ENCODE peak calls at places on chromosomes 3 and 15, in six cellular contexts. G, X, N, F, H and D are unnamed samples.

GRCh38 chr15:74828835-74829234 is 2.4 kb downstream of the CPLX3 start:
- DNase-seq in H (no peak), G (no peak), N (no peak), F (no peak), X (no peak), D (no peak)

GRCh38 chr3:20130122-20130521 is 55.9 kb downstream of the SGO1 start:
- DNase-seq in G (no peak), N (no peak), F (no peak), X (no peak), H (no peak), D (no peak)

GRCh38 chr3:12370758-12371157 is 81.9 kb downstream of the PPARG start:
- DNase-seq in H (peak), F (no peak), G (peak), N (no peak), X (no peak), D (no peak)

GRCh38 chr3:14200841-14201240 is 22.2 kb downstream of the LSM3 start:
- DNase-seq in X (no peak), N (no peak), H (peak), G (no peak), F (no peak), D (no peak)

GRCh38 chr3:126567696-126568438 is 9.1 kb upstream of the C3orf22 start:
- DNase-seq in F (no peak), H (no peak), N (peak), X (peak), G (peak), D (no peak)

GRCh38 chr15:61404567-61404966 is 175.5 kb upstream of the RORA start:
- DNase-seq in G (no peak), F (no peak), N (no peak), X (no peak), H (no peak), D (no peak)

GRCh38 chr3:126349611-126350501 is 7.4 kb downstream of the KLF15 start:
- DNase-seq in F (peak), N (peak), H (no peak), X (no peak), G (no peak), D (peak)

GRCh38 chr3:188043891-188044290 is 110.1 kb upstream of the LPP start:
- DNase-seq in F (no peak), H (no peak), G (no peak), X (no peak), N (no peak), D (no peak)

GRCh38 chr3:62818347-62818746 is 56.9 kb downstream of the CADPS start:
- DNase-seq in H (no peak), F (no peak), G (no peak), X (no peak), N (no peak), D (no peak)

GRCh38 chr3:44624696-44625528 is at the start of gene ZNF197:
- DNase-seq in G (peak), X (peak), H (peak), N (peak), F (peak), D (peak)
- TF ChIP-seq POLR2A in G (peak), X (peak), H (peak), N (no peak), F (no peak), D (no peak)

DNA sequence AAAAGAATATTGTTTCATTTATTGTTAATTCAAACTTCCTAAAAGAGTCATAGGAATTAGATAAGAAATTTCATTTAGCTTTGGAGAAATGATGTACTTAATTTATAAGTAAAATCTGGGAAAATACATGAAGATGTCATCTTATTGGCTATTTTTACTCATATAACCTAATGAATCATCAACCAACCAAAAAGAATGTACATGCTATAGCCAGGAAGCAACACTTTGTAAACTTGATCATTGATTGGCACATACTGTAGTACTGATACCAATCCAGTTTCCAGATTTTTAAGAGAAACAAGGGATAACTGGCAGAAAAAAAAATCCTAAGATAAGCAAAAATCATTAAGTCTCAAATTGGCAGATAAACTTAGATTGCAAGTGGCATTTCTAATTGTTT is 207.9 kb upstream of the CDIN1 start:
- DNase-seq in N (no peak), G (no peak), X (no peak), H (peak), F (no peak), D (no peak)
- TF ChIP-seq POLR2A in N (no peak), G (no peak), X (no peak), H (no peak), F (no peak), D (no peak)

GRCh38 chr15:90387534-90388461 is at the start of gene IQGAP1:
- DNase-seq in H (peak), F (peak), G (peak), N (peak), X (peak), D (peak)
- TF ChIP-seq POLR2A in H (peak), F (no peak), G (peak), N (no peak), X (peak), D (no peak)

GRCh38 chr3:133506215-133506901 is 67.1 kb upstream of the CDV3 start:
- DNase-seq in F (no peak), H (no peak), N (no peak), X (no peak), G (no peak), D (no peak)
- TF ChIP-seq POLR2A in F (no peak), H (no peak), N (no peak), X (no peak), G (no peak), D (no peak)

GRCh38 chr15:31263751-31264533 is 62.7 kb upstream of the KLF13 start:
- DNase-seq in F (peak), X (peak), N (peak), H (no peak), G (no peak), D (peak)

GRCh38 chr15:31262143-31262530 is 64.5 kb upstream of the KLF13 start:
- DNase-seq in F (peak), G (no peak), H (no peak), X (no peak), N (peak), D (no peak)

GRCh38 chr15:31261266-31262142 is 65.1 kb upstream of the KLF13 start:
- DNase-seq in X (no peak), G (no peak), N (peak), F (peak), H (no peak), D (no peak)

GRCh38 chr15:31264534-31265089 is 62.0 kb upstream of the KLF13 start:
- DNase-seq in F (peak), H (no peak), G (no peak), X (no peak), N (no peak), D (no peak)

DNA sequence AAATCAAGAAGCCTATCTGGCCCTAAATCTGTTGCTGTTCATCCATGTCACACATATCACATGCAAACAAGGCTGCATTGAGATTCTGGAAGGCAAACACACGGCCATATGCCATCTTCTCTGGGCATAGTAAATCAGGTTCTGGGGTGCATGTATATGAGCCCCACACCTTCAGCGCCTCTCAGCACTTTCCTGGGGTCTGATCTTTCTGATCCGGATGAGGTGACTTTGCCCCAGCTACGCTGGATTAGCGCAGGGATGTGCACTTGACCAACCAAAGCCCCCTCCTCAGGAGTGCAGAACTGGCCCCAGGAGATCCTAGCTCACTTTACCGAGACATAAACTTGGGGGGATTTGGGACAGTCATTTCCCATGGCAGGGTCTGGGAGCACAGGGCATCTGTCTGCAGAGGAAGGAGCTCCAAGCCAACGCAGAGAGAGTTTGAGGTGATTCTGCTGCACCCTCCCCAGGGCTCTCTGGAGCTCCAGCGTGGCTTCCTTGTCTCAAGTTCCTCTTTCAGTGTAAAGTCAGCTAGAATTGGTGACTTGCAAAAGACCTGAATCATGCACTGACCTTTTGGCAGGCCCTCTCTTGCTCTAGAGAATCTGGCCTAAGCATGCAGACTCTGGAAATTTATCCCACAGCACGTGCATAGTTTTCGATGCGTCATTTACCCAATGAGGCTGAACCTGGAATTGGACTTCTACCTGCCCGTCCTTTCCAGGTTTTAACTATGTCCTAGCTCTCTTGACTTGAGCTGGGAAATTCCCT is 63.5 kb upstream of the KLF13 start:
- DNase-seq in G (no peak), F (peak), N (peak), X (peak), H (peak), D (peak)
- TF ChIP-seq POLR2A in G (no peak), F (no peak), N (no peak), X (no peak), H (no peak), D (no peak)

GRCh38 chr3:99640214-99640851 is 1.9 kb downstream of the COL8A1 start:
- DNase-seq in H (peak), F (no peak), X (no peak), G (no peak), N (no peak), D (no peak)

GRCh38 chr3:99641984-99642383 is 3.6 kb downstream of the COL8A1 start:
- DNase-seq in G (no peak), X (no peak), N (no peak), H (no peak), F (no peak), D (no peak)

GRCh38 chr3:99644017-99644416 is 5.6 kb downstream of the COL8A1 start:
- DNase-seq in G (no peak), H (no peak), F (no peak), N (no peak), X (no peak), D (no peak)

GRCh38 chr3:99639579-99639978 is 1.2 kb downstream of the COL8A1 start:
- DNase-seq in H (peak), G (no peak), F (no peak), X (no peak), N (no peak), D (no peak)

DNA sequence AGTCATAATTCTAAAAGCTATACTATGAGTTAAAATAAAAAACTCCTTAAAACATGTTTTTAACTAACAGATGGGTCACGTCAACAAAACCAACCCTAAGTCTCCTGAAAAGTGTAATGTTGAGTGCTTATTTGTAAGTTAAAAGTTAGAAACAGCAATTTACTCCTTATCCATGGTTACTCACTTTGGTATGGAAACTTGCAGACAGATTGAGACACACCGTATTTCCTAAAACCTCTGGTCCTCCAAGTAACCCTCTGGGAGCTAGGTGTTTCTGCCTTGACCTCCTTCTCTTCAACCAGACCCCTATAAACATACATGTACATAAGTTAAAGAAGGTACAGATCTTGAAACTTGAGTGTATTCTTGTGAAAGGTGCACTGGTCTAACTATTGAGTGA is 3.1 kb downstream of the COL8A1 start:
- DNase-seq in X (no peak), G (no peak), N (no peak), H (no peak), F (no peak), D (no peak)
- TF ChIP-seq POLR2A in X (no peak), G (no peak), N (no peak), H (no peak), F (no peak), D (no peak)

GRCh38 chr3:190495796-190496195 is 18.1 kb upstream of the IL1RAP start:
- DNase-seq in N (no peak), G (no peak), X (no peak), F (no peak), H (no peak), D (no peak)

GRCh38 chr3:190497809-190498208 is 16.1 kb upstream of the IL1RAP start:
- DNase-seq in N (no peak), H (no peak), G (no peak), X (peak), F (no peak), D (no peak)

GRCh38 chr3:190496859-190497258 is 17.0 kb upstream of the IL1RAP start:
- DNase-seq in H (no peak), X (no peak), F (no peak), G (no peak), N (no peak), D (no peak)

GRCh38 chr3:190498293-190498692 is 15.6 kb upstream of the IL1RAP start:
- DNase-seq in F (no peak), H (no peak), X (no peak), G (no peak), N (no peak), D (no peak)

DNA sequence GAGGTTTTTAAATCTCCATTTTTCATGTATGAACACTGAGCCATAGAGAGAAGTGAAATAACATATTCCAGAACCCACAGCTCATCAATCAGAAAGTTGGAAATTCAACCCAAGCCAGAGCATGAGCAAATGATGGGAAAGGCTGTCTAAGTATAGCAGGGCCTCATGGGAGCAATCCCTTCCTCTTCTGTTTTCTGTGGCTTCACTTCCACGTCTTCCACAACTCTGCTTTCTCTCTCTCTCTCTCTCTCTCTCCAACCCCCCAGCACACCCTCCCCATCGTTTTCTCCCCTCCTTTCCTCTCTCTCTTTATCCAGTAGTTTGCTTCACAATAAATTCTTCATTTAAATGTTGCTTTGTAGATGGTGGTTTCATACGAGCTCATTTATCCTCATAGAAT is 14.7 kb upstream of the IL1RAP start:
- DNase-seq in G (no peak), X (no peak), H (no peak), F (no peak), N (no peak), D (no peak)
- TF ChIP-seq POLR2A in G (no peak), X (no peak), H (no peak), F (no peak), N (no peak), D (no peak)

GRCh38 chr3:52685705-52686691 is at the start of the genes GNL3 and PBRM1:
- DNase-seq in X (peak), H (peak), G (peak), N (peak), F (peak), D (peak)
- TF ChIP-seq POLR2A in X (peak), H (peak), G (peak), N (peak), F (no peak), D (no peak)

DNA sequence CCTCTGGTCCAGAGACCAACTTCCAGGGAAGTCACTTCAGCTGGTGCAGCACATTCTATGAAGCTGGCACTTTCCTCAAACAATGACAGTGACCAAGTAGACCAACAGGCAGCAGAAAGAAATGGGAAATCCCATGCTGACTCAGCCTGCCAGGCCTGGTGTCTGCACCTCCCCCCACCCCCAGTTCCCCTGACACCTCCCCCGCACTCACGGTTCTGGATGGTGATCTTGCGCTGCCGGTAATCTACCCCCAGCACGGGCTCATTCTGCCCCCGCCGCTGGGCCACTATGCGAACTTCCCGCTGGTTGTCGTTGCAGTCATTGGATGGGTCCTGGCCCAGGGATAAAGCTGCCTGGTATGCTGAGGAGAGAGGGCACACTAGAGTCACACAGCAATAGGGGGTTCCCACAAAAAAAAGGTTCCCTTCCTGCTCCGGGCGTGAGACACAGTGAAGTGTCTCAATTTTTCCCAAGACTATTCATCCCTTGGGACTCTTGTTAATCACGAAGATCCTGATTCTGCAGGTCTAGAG is 16.9 kb downstream of the ILDR1 start:
- DNase-seq in F (no peak), G (no peak), N (no peak), X (no peak), H (no peak), D (no peak)
- TF ChIP-seq POLR2A in F (no peak), G (no peak), N (no peak), X (no peak), H (no peak), D (no peak)

DNA sequence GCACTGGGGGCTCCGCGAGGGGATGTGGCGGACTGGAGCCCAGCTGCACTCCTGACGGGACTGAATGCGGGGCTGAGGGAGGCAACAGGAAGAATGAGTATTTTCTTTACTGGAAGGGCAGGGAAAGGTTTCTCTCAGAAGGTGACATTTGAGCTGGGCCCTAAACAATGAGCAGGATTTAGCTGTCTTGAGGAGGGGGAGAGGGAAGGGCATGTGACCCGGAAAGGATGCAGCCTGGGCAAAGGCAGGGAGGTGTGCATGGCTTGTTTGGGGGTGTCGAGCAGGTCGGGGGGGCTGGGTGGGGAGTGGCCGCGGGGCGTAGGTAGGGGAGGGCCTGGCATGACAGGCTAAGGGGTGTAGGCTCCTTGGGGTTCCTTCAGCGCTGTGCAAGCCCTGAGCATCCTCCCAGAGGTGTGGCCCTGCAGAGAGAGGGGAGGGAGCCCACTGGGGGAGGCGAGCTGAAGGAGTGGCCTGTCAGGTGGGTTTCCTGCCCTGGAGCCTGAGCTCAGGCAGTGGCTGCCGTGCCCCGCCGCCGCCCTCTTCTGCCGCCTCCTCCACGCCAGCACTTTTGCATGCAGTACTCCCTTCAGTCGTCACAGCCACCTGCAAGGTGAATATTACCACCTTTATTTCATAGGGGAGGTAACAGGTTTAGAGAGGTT is 17.2 kb upstream of the ANKDD1A start:
- DNase-seq in F (peak), X (peak), N (no peak), H (no peak), G (no peak), D (peak)
- TF ChIP-seq POLR2A in F (no peak), X (no peak), N (no peak), H (no peak), G (no peak), D (no peak)